ENCODE peak calls at places on chromosome 11, in eight cellular contexts. E is A549, S is NB4, B is coronary artery, V is colonic mucosa, P is IMR-90, W is dorsolateral prefrontal cortex, G is SK-N-SH. X is an unnamed sample.

GRCh38 chr11:108559340-108559739 is 34.2 kb downstream of the EXPH5 start:
- DNase-seq in P (peak), E (no peak), B (no peak), V (no peak), S (no peak), G (no peak), W (no peak), X (peak)

GRCh38 chr11:68164437-68164836 is 43.2 kb upstream of the CHKA start:
- DNase-seq in S (no peak), W (no peak), G (no peak), B (no peak), E (no peak), P (peak), V (no peak), X (peak)

GRCh38 chr11:26992031-26992541 is 1.8 kb upstream of the FIBIN start:
- DNase-seq in V (no peak), B (no peak), P (peak), W (no peak), S (peak), E (no peak), G (no peak), X (peak)

GRCh38 chr11:132556316-132556715 is 976.0 kb downstream of the OPCML start:
- DNase-seq in V (no peak), W (no peak), S (peak), P (no peak), B (no peak), E (no peak), G (no peak), X (no peak)

GRCh38 chr11:88175004-88175706 is at the start of gene RAB38:
- DNase-seq in P (peak), B (no peak), W (no peak), V (peak), S (peak), E (peak), G (peak), X (peak)

GRCh38 chr11:80815752-80816453 is 1375.1 kb upstream of the TENM4 start:
- DNase-seq in P (no peak), S (peak), E (no peak), G (no peak), V (no peak), B (no peak), W (no peak), X (no peak)

GRCh38 chr11:71551711-71552110 is 3.5 kb downstream of the KRTAP5-9 start:
- DNase-seq in E (no peak), B (no peak), P (no peak), S (peak), V (no peak), G (no peak), W (no peak), X (no peak)

GRCh38 chr11:9506489-9507343 is 45.9 kb downstream of the ZNF143 start:
- DNase-seq in S (peak), B (no peak), P (peak), G (peak), W (peak), V (peak), E (peak), X (peak)

DNA sequence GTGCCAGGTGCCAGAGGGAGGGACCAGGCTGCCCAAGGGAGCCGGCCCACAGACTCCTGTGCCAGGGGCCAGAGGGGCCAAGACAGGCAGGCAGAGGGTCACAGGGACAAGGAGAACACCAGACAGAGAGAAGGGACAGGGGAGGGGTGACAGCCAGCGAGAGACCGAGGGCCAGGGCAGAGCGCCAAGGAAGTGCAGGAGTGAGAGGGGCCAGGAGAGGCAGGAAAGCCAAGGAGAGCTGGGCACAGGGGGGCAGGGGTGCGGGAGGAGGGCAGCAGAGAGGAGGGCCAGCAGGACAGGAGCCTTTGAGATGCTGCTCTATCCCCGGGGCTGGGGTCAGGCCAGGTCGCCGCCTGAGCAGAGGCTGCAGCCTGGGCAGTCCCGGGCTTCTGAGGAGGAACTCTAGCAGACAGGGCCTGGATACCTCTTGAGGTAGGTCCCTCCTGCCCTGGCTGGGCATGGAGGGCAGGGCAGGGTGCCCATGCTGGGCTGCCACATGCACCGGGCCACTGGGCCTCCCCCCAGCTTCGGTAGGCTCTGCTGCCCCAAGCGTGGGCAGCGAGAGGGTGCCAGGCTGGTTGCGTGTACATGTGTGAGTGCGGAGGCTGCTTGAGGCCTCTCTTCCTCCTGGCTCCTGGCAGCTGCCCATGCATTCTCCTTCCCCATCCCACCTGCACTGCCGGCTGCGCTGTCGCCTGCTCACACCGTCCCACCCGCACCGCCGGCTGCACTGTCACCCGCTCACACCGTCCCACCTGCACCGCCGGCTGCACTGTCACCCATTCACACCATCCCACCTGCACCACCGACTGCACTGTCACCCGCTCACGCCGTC is 12.2 kb downstream of the LSP1 start:
- DNase-seq in V (no peak), W (peak), S (no peak), P (no peak), G (peak), E (no peak), B (no peak), X (no peak)
- H3K4me3 ChIP-seq in V (peak), W (no peak), S (no peak), P (no peak), G (no peak), E (no peak), B (peak), X (no peak)

DNA sequence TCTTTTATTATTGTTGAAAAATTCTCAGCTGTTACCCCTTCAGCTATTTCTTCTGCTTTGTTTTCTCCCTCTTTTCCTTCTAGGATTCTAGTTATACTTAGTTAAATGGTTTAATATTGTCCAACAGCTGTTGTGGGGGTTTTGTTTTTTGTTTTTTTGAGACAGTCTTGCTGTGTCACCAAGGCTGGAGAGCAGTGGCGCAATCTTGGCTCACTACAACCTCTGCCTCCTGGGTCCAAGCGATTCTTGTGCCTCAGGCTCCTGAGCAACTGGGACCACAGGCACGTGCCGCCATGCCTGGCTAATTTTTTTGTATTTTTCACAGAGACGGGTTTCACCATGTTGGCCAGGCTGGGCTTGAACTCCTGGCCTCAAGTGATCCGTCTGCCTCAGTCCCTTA is 12.7 kb downstream of the SDHAF2 start:
- DNase-seq in P (no peak), G (no peak), B (no peak), W (no peak), E (no peak), V (no peak), S (no peak), X (no peak)
- TF ChIP-seq CTCF in P (no peak), G (no peak), B (no peak), W (no peak), E (no peak), V (no peak), S (no peak), X (no peak)

DNA sequence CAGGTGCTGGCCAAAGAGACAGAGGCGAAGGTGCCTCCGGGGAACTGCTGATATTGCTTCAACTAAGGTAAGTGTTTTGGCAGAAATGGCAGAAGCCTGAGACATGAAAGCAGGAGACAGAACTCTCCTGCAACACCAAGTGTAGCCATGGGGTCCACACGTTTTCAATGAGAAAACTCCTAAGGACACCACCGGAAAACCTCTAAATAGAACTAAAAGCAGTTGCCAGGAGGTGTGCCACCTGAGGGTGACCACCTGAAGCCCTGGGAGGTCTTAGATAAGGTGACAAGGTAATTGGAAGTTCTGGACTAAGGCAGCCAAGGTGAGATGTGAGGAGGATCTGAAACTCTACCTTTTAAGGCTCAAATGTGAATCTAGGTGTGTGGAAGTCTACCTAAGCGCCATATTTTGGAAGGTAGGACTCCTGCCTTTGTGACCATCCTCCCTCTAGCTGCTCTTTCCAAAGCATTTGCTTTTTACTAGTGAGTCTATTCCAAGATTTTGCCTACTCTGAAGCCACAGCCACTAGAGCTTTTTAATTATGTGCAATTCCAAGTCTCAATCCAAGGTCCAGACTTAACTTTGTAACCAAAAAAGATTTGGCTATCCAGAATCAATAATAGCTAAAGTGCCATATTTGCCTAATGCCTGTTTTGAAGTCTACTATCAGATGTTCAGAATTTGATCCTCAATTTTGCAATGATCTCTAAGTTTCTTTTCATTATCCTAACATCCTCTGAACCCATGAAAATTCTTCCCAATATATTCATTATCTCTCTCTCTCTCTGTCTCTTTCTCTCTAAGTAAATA is 4.5 kb upstream of the ZC3H12C start:
- DNase-seq in W (no peak), B (no peak), E (no peak), G (no peak), V (no peak), P (no peak), S (no peak), X (no peak)
- H3K4me3 ChIP-seq in W (no peak), B (no peak), E (no peak), G (no peak), V (no peak), P (no peak), S (no peak), X (no peak)

DNA sequence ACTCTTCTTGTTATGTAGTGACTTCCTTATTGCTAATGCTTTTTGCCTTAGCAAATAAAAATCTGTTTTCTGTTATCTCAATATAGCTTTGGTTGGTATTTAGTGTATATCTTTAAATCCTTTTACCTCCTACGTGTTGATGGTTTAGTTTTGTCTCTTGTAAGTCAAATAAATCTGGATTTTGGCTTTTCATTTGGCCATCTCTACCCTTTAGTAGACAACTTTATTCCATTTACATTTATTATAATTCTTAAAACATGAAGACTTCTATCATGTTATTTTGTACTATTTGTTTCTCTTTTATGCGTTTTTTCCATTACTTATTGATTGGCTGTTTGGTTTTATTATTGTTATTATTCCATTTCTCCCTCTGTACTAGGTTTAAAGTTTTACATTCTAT is 19.5 kb upstream of the ALKBH3 start:
- DNase-seq in V (no peak), P (no peak), E (no peak), W (no peak), G (no peak), B (no peak), S (no peak), X (no peak)
- TF ChIP-seq CTCF in V (no peak), P (no peak), E (no peak), W (no peak), G (no peak), B (no peak), S (no peak), X (no peak)

DNA sequence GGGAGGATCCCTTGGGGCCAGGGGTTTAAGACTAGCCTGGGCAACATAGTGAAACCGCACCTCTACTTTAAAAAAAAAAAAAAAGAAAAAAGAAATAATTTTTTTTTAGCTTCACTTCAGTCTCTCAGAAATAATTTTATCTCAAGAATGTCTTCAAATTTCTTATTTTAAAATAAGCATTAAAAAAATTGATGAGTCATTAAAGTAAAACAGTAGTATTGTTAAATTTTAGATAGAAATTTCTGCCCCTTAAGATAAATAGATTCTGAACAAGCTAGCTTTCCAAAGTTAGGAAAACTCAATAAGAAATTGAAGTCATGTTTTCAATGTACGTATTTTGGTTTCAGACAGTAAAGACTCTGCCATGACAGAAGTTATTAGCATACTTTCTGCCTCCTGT is 7.7 kb upstream of the PACS1 start:
- DNase-seq in S (no peak), W (no peak), G (no peak), V (no peak), B (no peak), P (no peak), E (no peak), X (no peak)
- H3K4me3 ChIP-seq in S (no peak), W (no peak), G (no peak), V (no peak), B (no peak), P (no peak), E (no peak), X (no peak)

X was measured in foreskin fibroblast.